ENCODE peak calls at places on chromosomes 12 and 14, in ten cellular contexts. A, D, U, Y, L, K, C, I, V and H are unnamed samples.

GRCh38 chr12:18297883-18298282 is 36.6 kb downstream of the PIK3C2G start:
- DNase-seq in A (no peak), D (no peak), U (no peak), Y (no peak), L (no peak), K (no peak), C (no peak), I (no peak), V (no peak), H (no peak)

GRCh38 chr12:12683298-12683697 is 12.7 kb downstream of the GPR19 start:
- DNase-seq in A (no peak), D (no peak), U (no peak), Y (no peak), L (no peak), K (no peak), C (no peak), I (no peak), V (no peak), H (no peak)

GRCh38 chr12:55072093-55072492 is 52.3 kb downstream of the NEUROD4 start:
- DNase-seq in A (no peak), D (no peak), U (no peak), Y (peak; percentile 7), L (no peak), K (no peak), C (no peak), I (peak; percentile 32), V (no peak), H (no peak)

GRCh38 chr12:87784350-87784749 is 244.9 kb downstream of the C12orf50 start:
- DNase-seq in A (no peak), D (no peak), U (no peak), Y (no peak), L (no peak), K (no peak), C (no peak), I (no peak), V (no peak), H (no peak)

GRCh38 chr12:8698132-8698829 is 490 bp downstream of the RIMKLB start:
- DNase-seq in A (peak; percentile 42), D (peak; percentile 86), U (peak; percentile 88), Y (peak; percentile 43), L (no peak), K (peak; percentile 53), C (peak; percentile 72), I (peak; percentile 63), V (no peak), H (no peak)

GRCh38 chr12:38424436-38424835 is 107.9 kb downstream of the ALG10B start:
- DNase-seq in A (no peak), D (no peak), U (no peak), Y (no peak), L (no peak), K (no peak), C (no peak), I (no peak), V (no peak), H (no peak)

GRCh38 chr12:24901975-24902461 is 46.9 kb downstream of the BCAT1 start:
- DNase-seq in A (no peak), D (no peak), U (no peak), Y (no peak), L (no peak), K (no peak), C (no peak), I (no peak), V (no peak), H (no peak)

GRCh38 chr14:64806202-64806861 is 73.4 kb downstream of the SPTB start:
- DNase-seq in A (no peak), D (no peak), U (peak; percentile 13), Y (peak; percentile 87), L (no peak), K (no peak), C (no peak), I (no peak), V (no peak), H (no peak)

GRCh38 chr12:125128380-125128779 is 63.1 kb downstream of the AACS start:
- DNase-seq in A (no peak), D (no peak), U (no peak), Y (no peak), L (no peak), K (no peak), C (no peak), I (no peak), V (no peak), H (no peak)

GRCh38 chr12:125129592-125130255 is 64.5 kb downstream of the AACS start:
- DNase-seq in A (no peak), D (peak; percentile 68), U (no peak), Y (no peak), L (no peak), K (no peak), C (no peak), I (no peak), V (no peak), H (no peak)

GRCh38 chr12:125125271-125125670 is 60.0 kb downstream of the AACS start:
- DNase-seq in A (no peak), D (no peak), U (no peak), Y (no peak), L (no peak), K (no peak), C (no peak), I (peak; percentile 71), V (no peak), H (no peak)

GRCh38 chr12:125131958-125132357 is 66.7 kb downstream of the AACS start:
- DNase-seq in A (no peak), D (no peak), U (no peak), Y (no peak), L (no peak), K (no peak), C (no peak), I (no peak), V (no peak), H (no peak)

DNA sequence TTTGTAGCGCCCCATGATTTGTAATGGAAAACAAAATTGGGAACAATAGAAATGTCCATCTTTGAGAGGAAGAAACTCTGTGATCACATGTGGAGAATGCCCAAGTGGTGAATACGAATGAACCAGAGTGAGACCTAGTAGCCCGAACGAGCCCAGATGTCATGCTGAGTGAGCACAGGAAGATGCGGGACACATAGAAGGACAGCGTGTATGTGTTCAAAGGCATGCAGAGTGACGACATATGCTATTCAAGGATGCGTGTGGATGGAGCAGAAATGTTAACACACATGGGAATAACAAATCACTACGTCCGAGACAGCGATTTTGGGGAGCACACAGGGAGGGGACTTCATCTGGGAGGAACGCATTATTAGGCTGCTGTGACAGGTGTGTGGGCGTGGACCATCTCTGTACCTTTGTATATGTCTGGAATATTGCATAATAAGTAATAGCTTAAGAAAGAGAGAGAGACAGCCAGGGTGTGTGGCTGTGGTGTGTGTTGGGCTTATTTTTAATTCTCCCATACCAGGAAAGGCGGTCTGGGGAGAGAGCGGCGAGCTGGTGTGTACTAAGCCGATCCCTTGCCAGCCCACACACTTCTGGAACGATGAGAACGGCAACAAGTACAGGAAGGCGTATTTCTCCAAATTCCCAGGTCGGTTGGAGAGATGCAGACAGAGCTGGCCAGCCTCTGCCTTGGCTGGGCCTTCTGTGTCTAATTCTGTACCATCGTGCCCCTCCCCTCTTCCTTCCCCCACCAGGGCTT is 63.8 kb downstream of the AACS start:
- DNase-seq in A (no peak), D (no peak), U (no peak), Y (no peak), L (no peak), K (no peak), C (no peak), I (no peak), V (no peak), H (no peak)
- TF ChIP-seq EP300 in A (no peak), D (no peak), U (no peak), Y (no peak), L (no peak), K (no peak), C (no peak), I (no peak), V (no peak), H (no peak)

GRCh38 chr14:68211886-68212285 is 392.3 kb downstream of the RAD51B start:
- DNase-seq in A (no peak), D (no peak), U (no peak), Y (no peak), L (no peak), K (no peak), C (no peak), I (no peak), V (no peak), H (no peak)

GRCh38 chr14:68208218-68208617 is 388.6 kb downstream of the RAD51B start:
- DNase-seq in A (no peak), D (no peak), U (no peak), Y (no peak), L (no peak), K (no peak), C (no peak), I (no peak), V (no peak), H (no peak)

GRCh38 chr14:68211421-68211820 is 391.8 kb downstream of the RAD51B start:
- DNase-seq in A (no peak), D (no peak), U (no peak), Y (no peak), L (no peak), K (no peak), C (no peak), I (no peak), V (no peak), H (no peak)

GRCh38 chr14:68208726-68209125 is 389.1 kb downstream of the RAD51B start:
- DNase-seq in A (no peak), D (no peak), U (no peak), Y (no peak), L (no peak), K (no peak), C (no peak), I (no peak), V (no peak), H (no peak)

GRCh38 chr14:68210729-68211299 is 391.2 kb downstream of the RAD51B start:
- DNase-seq in A (no peak), D (no peak), U (no peak), Y (no peak), L (no peak), K (peak; percentile 32), C (no peak), I (no peak), V (peak; percentile 100), H (no peak)
- TF ChIP-seq EP300 in A (no peak), D (peak; percentile 84), U (no peak), Y (no peak), L (no peak), K (peak; percentile 51), C (no peak), I (no peak), V (peak; percentile 81), H (no peak)

DNA sequence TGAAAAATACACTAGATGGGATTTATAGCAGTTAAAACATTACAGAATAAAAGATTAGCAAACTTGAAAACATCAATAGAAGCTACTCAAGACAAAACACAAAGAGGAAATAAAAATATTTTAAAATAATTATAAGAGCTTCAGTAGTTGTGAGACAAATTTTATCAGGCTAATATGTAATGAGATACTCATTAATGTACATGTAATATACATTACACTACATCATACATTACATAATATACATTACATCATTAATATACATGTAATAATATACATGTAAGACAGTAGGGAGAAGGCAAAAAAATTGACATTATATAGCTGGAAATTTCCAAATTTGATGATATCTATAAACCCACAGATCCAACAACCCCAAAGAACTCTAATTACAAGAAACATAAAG is 249.4 kb upstream of the HMGA2 start:
- DNase-seq in A (no peak), D (no peak), U (no peak), Y (no peak), L (no peak), K (no peak), C (no peak), I (no peak), V (no peak), H (no peak)
- TF ChIP-seq EP300 in A (no peak), D (no peak), U (no peak), Y (no peak), L (no peak), K (no peak), C (no peak), I (no peak), V (no peak), H (no peak)

GRCh38 chr12:46764005-46764404 is 61.8 kb downstream of the SLC38A4 start:
- DNase-seq in A (no peak), D (no peak), U (no peak), Y (no peak), L (no peak), K (no peak), C (no peak), I (no peak), V (no peak), H (no peak)
- TF ChIP-seq EP300 in A (no peak), D (no peak), U (no peak), Y (no peak), L (no peak), K (no peak), C (no peak), I (no peak), V (no peak), H (no peak)